ENCODE peak calls at places on chromosomes 2 and 18, in six cellular contexts. C is mesenteric fat pad; H is T-helper 2 cell; Y is stimulated activated CD4-positive, alpha-beta T cell treated with anti-CD3 and anti-CD28 coated beads, Interleukin-4, amount 100 ng/mL, for 4 hours; E is activated CD4-positive, alpha-beta T cell treated with anti-CD3 and anti-CD28 coated beads, Interleukin-2, amount 10 ng/mL, durations not matched to agents 7 days and 5 days; L is activated effector memory CD4-positive, alpha-beta T cell treated with anti-CD3 and anti-CD28 coated beads, Interleukin-2, amount 50 U/mL, for 16 hours. Z is an unnamed sample.

GRCh38 chr2:219530048-219530963 is 13.3 kb downstream of the CHPF start:
- DNase-seq in C (peak; percentile 95), H (peak; percentile 78), Y (peak; percentile 80), E (peak; percentile 87), L (peak; percentile 93), Z (peak; percentile 78)

GRCh38 chr2:41267929-41268659 is 779.7 kb upstream of the PKDCC start:
- DNase-seq in C (no peak), H (no peak), Y (no peak), E (no peak), L (no peak), Z (no peak)

GRCh38 chr2:184598313-184599053 is at the start of gene ZNF804A:
- DNase-seq in C (peak; percentile 89), H (peak; percentile 17), Y (no peak), E (no peak), L (no peak), Z (no peak)

GRCh38 chr2:9800975-9801723 is 42.1 kb upstream of the TAF1B start:
- DNase-seq in C (no peak), H (no peak), Y (peak; percentile 61), E (no peak), L (peak; percentile 91), Z (peak; percentile 69)

GRCh38 chr2:31235504-31235902 is 1.6 kb downstream of the EHD3 start:
- DNase-seq in C (no peak), H (no peak), Y (no peak), E (no peak), L (no peak), Z (no peak)

GRCh38 chr2:221969087-221969829 is 329.5 kb downstream of the PAX3 start:
- DNase-seq in C (no peak), H (peak; percentile 10), Y (no peak), E (peak; percentile 11), L (no peak), Z (no peak)

GRCh38 chr2:178282075-178282474 is 87.8 kb downstream of the OSBPL6 start:
- DNase-seq in C (no peak), H (no peak), Y (no peak), E (no peak), L (no peak), Z (no peak)

GRCh38 chr2:20439193-20439475 is 7.7 kb upstream of the RHOB start:
- DNase-seq in C (peak; percentile 33), H (no peak), Y (no peak), E (no peak), L (peak; percentile 38), Z (no peak)

GRCh38 chr2:188600536-188601210 is 309.0 kb downstream of the GULP1 start:
- DNase-seq in C (no peak), H (no peak), Y (no peak), E (no peak), L (no peak), Z (no peak)

GRCh38 chr2:165758276-165758675 is 35.8 kb downstream of the GALNT3 start:
- DNase-seq in C (no peak), H (no peak), Y (no peak), E (no peak), L (no peak), Z (no peak)

GRCh38 chr2:233247744-233248143 is 3.7 kb upstream of the ATG16L1 start:
- DNase-seq in C (no peak), H (peak; percentile 53), Y (peak; percentile 81), E (peak; percentile 37), L (peak; percentile 81), Z (peak; percentile 46)

GRCh38 chr2:241015439-241015838 is 17.0 kb downstream of the SNED1 start:
- DNase-seq in C (peak; percentile 53), H (no peak), Y (no peak), E (peak; percentile 3), L (no peak), Z (no peak)

GRCh38 chr2:40095003-40095402 is 315.9 kb upstream of the THUMPD2 start:
- DNase-seq in C (no peak), H (peak; percentile 37), Y (no peak), E (no peak), L (no peak), Z (no peak)

GRCh38 chr2:165803123-165803760 is 9.2 kb upstream of the GALNT3 start:
- DNase-seq in C (no peak), H (no peak), Y (no peak), E (no peak), L (no peak), Z (no peak)

GRCh38 chr18:62721837-62722795 is 6.8 kb downstream of the PHLPP1 start:
- DNase-seq in C (no peak), H (no peak), Y (no peak), E (no peak), L (no peak), Z (no peak)

GRCh38 chr2:239099474-239099873 is 251.6 kb downstream of the TWIST2 start:
- DNase-seq in C (no peak), H (no peak), Y (no peak), E (no peak), L (no peak), Z (no peak)

GRCh38 chr2:133641497-133641896 is 73.2 kb upstream of the NCKAP5 start:
- DNase-seq in C (no peak), H (no peak), Y (no peak), E (no peak), L (no peak), Z (no peak)

GRCh38 chr18:65073060-65073550 is 677.7 kb upstream of the CDH7 start:
- DNase-seq in C (no peak), H (no peak), Y (no peak), E (no peak), L (no peak), Z (no peak)

GRCh38 chr2:240781471-240782220 is 38.4 kb downstream of the KIF1A start:
- DNase-seq in C (no peak), H (no peak), Y (no peak), E (no peak), L (no peak), Z (no peak)

GRCh38 chr18:35059280-35059927 is 18.2 kb downstream of the MAPRE2 start:
- DNase-seq in C (no peak), H (no peak), Y (no peak), E (no peak), L (no peak), Z (no peak)

GRCh38 chr2:31962757-31963361 is 47.9 kb downstream of the MEMO1 start:
- DNase-seq in C (no peak), H (peak; percentile 90), Y (no peak), E (peak; percentile 23), L (no peak), Z (no peak)

GRCh38 chr2:85914916-85915315 is 26.1 kb upstream of the ST3GAL5 start:
- DNase-seq in C (no peak), H (no peak), Y (no peak), E (no peak), L (no peak), Z (no peak)

GRCh38 chr2:163751696-163752095 is 15.9 kb upstream of the FIGN start:
- DNase-seq in C (no peak), H (no peak), Y (no peak), E (no peak), L (no peak), Z (no peak)

GRCh38 chr2:236764716-236765115 is 195.1 kb downstream of the ACKR3 start:
- DNase-seq in C (no peak), H (no peak), Y (no peak), E (no peak), L (no peak), Z (no peak)

GRCh38 chr2:177984739-177985138 is 87.8 kb downstream of the PDE11A start:
- DNase-seq in C (no peak), H (peak; percentile 32), Y (no peak), E (no peak), L (no peak), Z (no peak)

GRCh38 chr18:37476182-37476581 is 89.4 kb downstream of the CELF4 start:
- DNase-seq in C (no peak), H (peak; percentile 35), Y (no peak), E (peak; percentile 20), L (no peak), Z (no peak)

GRCh38 chr2:33477473-33478468 is 1.3 kb downstream of the RASGRP3 start:
- DNase-seq in C (no peak), H (peak; percentile 44), Y (peak; percentile 3), E (peak; percentile 24), L (peak; percentile 68), Z (no peak)

GRCh38 chr2:130334026-130334425 is 8.7 kb upstream of the IMP4 start:
- DNase-seq in C (no peak), H (no peak), Y (no peak), E (peak; percentile 1), L (no peak), Z (no peak)

GRCh38 chr2:9663008-9663879 is 32.4 kb upstream of the YWHAQ start:
- DNase-seq in C (no peak), H (peak; percentile 48), Y (no peak), E (no peak), L (no peak), Z (no peak)